ENCODE peak calls at places on chromosomes 16 and 17, in seven cellular contexts. One of them, this sample, is unnamed.

GRCh38 chr17:43702636-43703035 is 40.9 kb upstream of the MEOX1 start:
- DNase-seq in H1: peak
- DNase-seq in SHP77: peak
- DNase-seq in PC-3: no peak
- DNase-seq in iris pigment epithelial cell: peak
- DNase-seq in AG20443: no peak
- DNase-seq in dermis microvascular lymphatic vessel endothelial cell: no peak
- DNase-seq in this sample: no peak

GRCh38 chr16:67248401-67249177 is at the start of gene SLC9A5:
- DNase-seq in H1: peak
- DNase-seq in AG20443: peak
- DNase-seq in dermis microvascular lymphatic vessel endothelial cell: peak
- DNase-seq in PC-3: no peak
- DNase-seq in SHP77: no peak
- DNase-seq in iris pigment epithelial cell: no peak
- DNase-seq in this sample: peak

GRCh38 chr16:80899804-80900592 is 95.6 kb upstream of the CDYL2 start:
- DNase-seq in PC-3: peak
- DNase-seq in iris pigment epithelial cell: peak
- DNase-seq in H1: peak
- DNase-seq in dermis microvascular lymphatic vessel endothelial cell: peak
- DNase-seq in AG20443: peak
- DNase-seq in SHP77: peak
- DNase-seq in this sample: no peak

GRCh38 chr17:49249292-49249794 is 18.8 kb upstream of the PHOSPHO1 start:
- DNase-seq in PC-3: peak
- DNase-seq in SHP77: no peak
- DNase-seq in H1: no peak
- DNase-seq in dermis microvascular lymphatic vessel endothelial cell: no peak
- DNase-seq in iris pigment epithelial cell: no peak
- DNase-seq in AG20443: peak
- DNase-seq in this sample: no peak

GRCh38 chr17:64385187-64386083 is 5.2 kb downstream of the PECAM1 start:
- DNase-seq in dermis microvascular lymphatic vessel endothelial cell: peak
- DNase-seq in PC-3: peak
- DNase-seq in AG20443: peak
- DNase-seq in H1: no peak
- DNase-seq in iris pigment epithelial cell: peak
- DNase-seq in SHP77: peak
- DNase-seq in this sample: peak

GRCh38 chr16:89197033-89197632 is 3.2 kb downstream of the SLC22A31 start:
- DNase-seq in H1: no peak
- DNase-seq in SHP77: no peak
- DNase-seq in PC-3: no peak
- DNase-seq in dermis microvascular lymphatic vessel endothelial cell: no peak
- DNase-seq in iris pigment epithelial cell: no peak
- DNase-seq in AG20443: no peak
- DNase-seq in this sample: no peak

GRCh38 chr16:88922114-88922825 is 54.7 kb downstream of the CBFA2T3 start:
- DNase-seq in PC-3: peak
- DNase-seq in H1: peak
- DNase-seq in iris pigment epithelial cell: peak
- DNase-seq in SHP77: no peak
- DNase-seq in dermis microvascular lymphatic vessel endothelial cell: peak
- DNase-seq in AG20443: peak
- DNase-seq in this sample: no peak

GRCh38 chr17:8503368-8503767 is 67.7 kb downstream of the NDEL1 start:
- DNase-seq in SHP77: no peak
- DNase-seq in iris pigment epithelial cell: no peak
- DNase-seq in AG20443: peak
- DNase-seq in PC-3: no peak
- DNase-seq in dermis microvascular lymphatic vessel endothelial cell: peak
- DNase-seq in H1: no peak
- DNase-seq in this sample: no peak

GRCh38 chr16:28292731-28293588 is 635 bp downstream of the SBK1 start:
- DNase-seq in H1: peak
- DNase-seq in PC-3: no peak
- DNase-seq in dermis microvascular lymphatic vessel endothelial cell: no peak
- DNase-seq in SHP77: peak
- DNase-seq in AG20443: no peak
- DNase-seq in iris pigment epithelial cell: no peak
- DNase-seq in this sample: peak

GRCh38 chr16:79082955-79083354 is 517.6 kb downstream of the MAF start:
- DNase-seq in AG20443: no peak
- DNase-seq in PC-3: no peak
- DNase-seq in SHP77: no peak
- DNase-seq in H1: no peak
- DNase-seq in dermis microvascular lymphatic vessel endothelial cell: no peak
- DNase-seq in iris pigment epithelial cell: no peak
- DNase-seq in this sample: no peak

This sample was measured in activated CD8-positive, alpha-beta memory T cell treated with anti-CD3 and anti-CD28 coated beads for 24 hours.